ENCODE peak calls at places on chromosome 19, in eight cellular contexts. I, D, A, P, O, F, V and Q are unnamed samples.

GRCh38 chr19:19379527-19379926 is 25.9 kb upstream of the GATAD2A start:
- DNase-seq in P (no peak), A (no peak), F (no peak), D (no peak), I (no peak), V (no peak), O (no peak), Q (no peak)

GRCh38 chr19:4910594-4911273 is 1.4 kb downstream of the UHRF1 start:
- DNase-seq in F (no peak), D (no peak), O (peak; percentile 62), I (no peak), V (peak; percentile 73), A (no peak), P (peak; percentile 45), Q (peak; percentile 64)

GRCh38 chr19:16367269-16367683 is 42.6 kb downstream of the KLF2 start:
- DNase-seq in P (no peak), A (no peak), O (no peak), D (peak; percentile 90), F (no peak), V (no peak), I (no peak), Q (no peak)

GRCh38 chr19:17775245-17775927 is 19.6 kb upstream of the B3GNT3 start:
- DNase-seq in V (peak; percentile 85), O (peak; percentile 76), I (no peak), F (peak; percentile 64), D (no peak), A (no peak), P (peak; percentile 53), Q (peak; percentile 19)

GRCh38 chr19:46732966-46733692 is 12.7 kb upstream of the FKRP start:
- DNase-seq in F (no peak), O (no peak), I (no peak), D (no peak), P (no peak), V (no peak), A (no peak), Q (peak; percentile 44)

GRCh38 chr19:32422435-32422834 is 16.9 kb downstream of the DPY19L3 start:
- DNase-seq in I (no peak), D (no peak), P (no peak), A (no peak), O (no peak), F (no peak), V (no peak), Q (no peak)

GRCh38 chr19:52992109-52993004 is 21.4 kb upstream of the ERVV-1 start:
- DNase-seq in F (no peak), D (no peak), A (no peak), O (peak; percentile 42), P (no peak), I (no peak), V (no peak), Q (no peak)

GRCh38 chr19:19537321-19538048 is 580 bp upstream of the CILP2 start:
- DNase-seq in D (no peak), P (no peak), I (no peak), F (no peak), A (no peak), V (no peak), O (no peak), Q (no peak)

GRCh38 chr19:29259153-29259552 is 46.2 kb upstream of the UQCRFS1 start:
- DNase-seq in V (peak; percentile 39), F (no peak), O (no peak), P (peak; percentile 51), D (no peak), A (no peak), I (no peak), Q (no peak)

GRCh38 chr19:19711934-19712828 is 20.7 kb downstream of the ZNF14 start:
- DNase-seq in V (no peak), F (no peak), P (no peak), A (no peak), O (no peak), I (no peak), D (no peak), Q (no peak)

GRCh38 chr19:38949580-38950367 is 19.0 kb downstream of the MRPS12 start:
- DNase-seq in I (no peak), F (no peak), V (no peak), D (no peak), A (peak; percentile 87), P (no peak), O (peak; percentile 99), Q (peak; percentile 25)

GRCh38 chr19:51183629-51184028 is 41.3 kb upstream of the CD33 start:
- DNase-seq in O (no peak), V (no peak), A (no peak), D (no peak), F (no peak), I (no peak), P (no peak), Q (no peak)

GRCh38 chr19:35135389-35135909 is 590 bp upstream of the LGI4 start:
- DNase-seq in I (peak; percentile 51), V (peak; percentile 86), A (no peak), O (peak; percentile 98), F (peak; percentile 65), D (no peak), P (peak; percentile 81), Q (peak; percentile 55)

GRCh38 chr19:4829001-4829712 is 2.4 kb downstream of the TICAM1 start:
- DNase-seq in D (no peak), P (no peak), A (no peak), O (no peak), F (peak; percentile 74), V (no peak), I (no peak), Q (no peak)

GRCh38 chr19:45765365-45766292 is 3.4 kb downstream of the SIX5 start:
- DNase-seq in V (no peak), A (no peak), D (no peak), F (no peak), I (no peak), P (no peak), O (peak; percentile 54), Q (no peak)

GRCh38 chr19:7199613-7200533 is 94.3 kb downstream of the INSR start:
- DNase-seq in P (peak; percentile 62), F (peak; percentile 91), A (no peak), V (no peak), D (no peak), O (no peak), I (peak; percentile 50), Q (peak; percentile 17)

GRCh38 chr19:45428385-45429231 is 4.9 kb upstream of the ERCC1 start:
- DNase-seq in O (peak; percentile 83), V (peak; percentile 71), D (no peak), F (no peak), A (no peak), I (no peak), P (no peak), Q (peak; percentile 59)

GRCh38 chr19:3979289-3979673 is 6.0 kb downstream of the EEF2 start:
- DNase-seq in V (no peak), O (peak; percentile 11), D (no peak), P (no peak), F (no peak), A (no peak), I (no peak), Q (no peak)

GRCh38 chr19:5048727-5049553 is 80.0 kb downstream of the KDM4B start:
- DNase-seq in V (no peak), P (peak; percentile 72), I (no peak), D (no peak), O (peak; percentile 67), F (no peak), A (no peak), Q (peak; percentile 66)

GRCh38 chr19:5024282-5024681 is 55.4 kb downstream of the KDM4B start:
- DNase-seq in A (no peak), O (no peak), F (no peak), D (no peak), V (peak; percentile 55), P (no peak), I (no peak), Q (no peak)

GRCh38 chr19:34539396-34539795 is 57.8 kb downstream of the WTIP start:
- DNase-seq in V (no peak), P (no peak), I (no peak), O (no peak), D (no peak), A (no peak), F (no peak), Q (no peak)

GRCh38 chr19:30356951-30357579 is 15.1 kb upstream of the ZNF536 start:
- DNase-seq in A (no peak), P (no peak), O (no peak), I (no peak), F (no peak), V (no peak), D (no peak), Q (no peak)

GRCh38 chr19:35752746-35753350 is 4.0 kb downstream of the HSPB6 start:
- DNase-seq in V (no peak), F (no peak), I (no peak), P (no peak), O (no peak), D (no peak), A (no peak), Q (no peak)

DNA sequence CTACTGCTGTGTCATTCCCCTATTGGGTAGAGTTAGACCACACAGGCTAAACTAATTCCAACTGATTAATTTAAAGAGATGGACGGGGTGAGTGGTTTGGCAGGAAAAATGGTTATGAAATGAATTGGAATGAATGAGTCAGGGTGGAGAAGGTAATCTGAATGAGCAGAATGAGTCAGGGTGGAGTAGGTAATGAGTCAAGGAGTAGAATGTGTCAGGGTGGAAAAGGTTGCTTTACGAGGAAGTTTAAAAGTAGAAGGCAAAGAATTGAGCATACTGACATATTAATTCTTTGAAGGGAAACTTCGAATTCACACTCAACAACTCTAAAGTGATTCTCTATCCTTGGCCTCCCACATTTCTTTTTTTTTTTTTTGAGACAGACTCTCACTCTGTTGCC is 12.7 kb upstream of the ZNF121 start:
- DNase-seq in D (no peak), I (peak; percentile 86), V (no peak), P (no peak), F (no peak), A (no peak), O (no peak), Q (peak; percentile 92)
- TF ChIP-seq RAD21 in D (no peak), I (peak; percentile 23), V (no peak), P (no peak), F (no peak), A (no peak), O (no peak), Q (no peak)

GRCh38 chr19:6092329-6093286 is 17.7 kb downstream of the RFX2 start:
- DNase-seq in P (peak; percentile 77), F (peak; percentile 56), A (peak; percentile 34), V (peak; percentile 90), I (peak; percentile 48), D (no peak), O (no peak), Q (peak; percentile 88)
- TF ChIP-seq RAD21 in P (no peak), F (no peak), A (no peak), V (no peak), I (no peak), D (no peak), O (no peak), Q (no peak)

GRCh38 chr19:2624537-2625091 is 77.9 kb downstream of the GNG7 start:
- DNase-seq in O (peak; percentile 53), V (no peak), A (no peak), I (no peak), D (no peak), F (peak; percentile 48), P (no peak), Q (no peak)
- TF ChIP-seq RAD21 in O (no peak), V (no peak), A (no peak), I (no peak), D (no peak), F (no peak), P (no peak), Q (no peak)

DNA sequence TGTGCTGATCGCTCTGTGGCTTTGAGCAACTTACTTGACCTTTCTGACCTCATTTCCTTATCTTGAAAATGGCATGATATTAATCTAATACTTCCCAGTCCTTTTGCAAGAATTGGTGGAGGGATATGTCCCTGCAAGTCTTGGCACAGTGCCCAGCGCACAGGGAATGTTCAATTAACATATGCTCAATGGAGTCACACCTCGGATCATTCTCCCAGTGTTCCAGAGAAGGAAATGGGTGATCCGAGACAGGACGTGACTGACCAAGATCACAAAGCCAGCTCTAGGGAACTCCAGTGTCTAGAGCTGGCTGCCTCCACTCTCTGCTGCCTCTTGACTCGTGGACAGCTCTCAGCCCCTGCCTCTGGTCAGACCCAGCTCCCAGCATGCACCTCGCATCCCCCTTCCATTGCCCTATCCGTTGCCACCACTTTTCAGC is 3.6 kb downstream of the CDC42EP5 start:
- DNase-seq in O (no peak), F (no peak), D (no peak), I (no peak), V (no peak), A (no peak), P (no peak), Q (no peak)
- TF ChIP-seq RAD21 in O (no peak), F (no peak), D (no peak), I (no peak), V (no peak), A (no peak), P (no peak), Q (no peak)